ENCODE peak calls at places on chromosomes 2 and 18, in seven cellular contexts. I, J, Z, Y, S, U and D are unnamed samples. For H3K4me1, the result is how much of the 10 kb centered on the place peaks cover.

GRCh38 chr2:38581193-38582147 is 21.3 kb downstream of the HNRNPLL start:
- DNase-seq in U (peak), Y (no peak), Z (no peak), I (peak), S (peak), J (peak), D (no peak)

GRCh38 chr18:40355701-40356100 is 1599.3 kb upstream of the PIK3C3 start:
- DNase-seq in J (no peak), Y (no peak), U (peak), I (peak), Z (no peak), S (no peak), D (no peak)

GRCh38 chr18:7856099-7856498 is 289.0 kb downstream of the PTPRM start:
- DNase-seq in I (no peak), Z (no peak), U (peak), J (no peak), Y (no peak), S (no peak), D (no peak)

GRCh38 chr2:96899084-96899735 is 29.3 kb upstream of the SEMA4C start:
- DNase-seq in I (no peak), J (no peak), Y (no peak), S (no peak), U (peak), Z (no peak), D (no peak)

GRCh38 chr2:66478311-66478710 is 43.4 kb downstream of the MEIS1 start:
- DNase-seq in U (no peak), I (no peak), Y (no peak), J (no peak), Z (no peak), S (no peak), D (no peak)

GRCh38 chr2:950627-950992 is at the start of gene SNTG2:
- DNase-seq in I (no peak), U (no peak), J (peak), Z (peak), S (peak), Y (peak), D (no peak)

GRCh38 chr2:238874330-238875050 is 26.6 kb downstream of the TWIST2 start:
- DNase-seq in Z (no peak), Y (no peak), S (no peak), I (no peak), U (no peak), J (peak), D (no peak)

GRCh38 chr2:214401580-214401979 is 9.3 kb upstream of the VWC2L start:
- DNase-seq in U (peak), S (no peak), I (no peak), Y (no peak), Z (no peak), J (no peak), D (no peak)

GRCh38 chr2:239278361-239278760 is 122.5 kb downstream of the HDAC4 start:
- DNase-seq in Z (no peak), J (no peak), I (no peak), S (no peak), Y (no peak), U (no peak), D (no peak)

DNA sequence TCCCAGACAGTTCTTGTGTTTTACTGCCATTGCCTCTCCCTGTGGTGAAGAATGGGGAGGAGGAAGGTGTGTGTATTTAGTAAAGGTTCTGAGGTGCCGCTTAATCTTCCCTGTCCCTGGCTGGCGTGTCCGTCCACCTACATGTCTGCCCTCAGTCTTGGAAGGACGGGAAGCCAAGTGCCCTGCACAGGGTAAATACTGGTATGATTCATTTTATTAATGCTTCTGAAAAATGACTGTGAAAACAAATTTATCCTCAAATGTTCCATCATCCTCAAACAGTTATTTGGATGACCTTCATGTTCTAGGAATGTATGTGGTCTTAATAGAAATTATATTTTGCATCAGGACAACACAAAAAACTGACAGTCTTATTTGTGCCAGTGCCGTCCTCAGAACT is 6.6 kb downstream of the EPAS1 start:
- DNase-seq in Z (no peak), S (no peak), J (no peak), U (no peak), I (no peak), Y (no peak), D (no peak)
- H3K4me1 ChIP-seq in Z (half or more), S (under half), J (under half), U (under half), I (under half), Y (half or more), D (half or more)

DNA sequence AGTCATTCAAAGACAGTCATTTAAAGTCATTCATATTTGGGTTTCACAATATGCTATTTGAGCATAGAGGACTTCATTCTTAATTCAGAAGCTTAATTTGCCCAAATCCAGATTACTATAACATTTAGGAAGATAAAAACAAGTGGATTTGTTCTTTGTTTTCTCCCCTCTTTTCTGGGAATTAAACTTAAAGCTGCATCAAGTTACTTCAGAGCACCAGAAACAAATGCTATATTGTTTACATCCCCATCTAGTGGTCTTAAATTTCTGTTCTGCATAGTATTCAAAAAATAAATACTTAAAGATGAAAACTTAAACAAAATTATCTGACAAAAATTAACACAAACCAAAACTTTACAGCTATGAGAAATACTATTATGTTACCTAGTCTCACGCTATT is 34.7 kb upstream of the MARCHF7 start:
- DNase-seq in J (no peak), Y (no peak), U (no peak), I (no peak), Z (no peak), S (no peak), D (no peak)
- TF ChIP-seq CTCF in J (no peak), Y (no peak), U (peak), I (no peak), Z (peak), S (peak), D (peak)

GRCh38 chr2:26182441-26182840 is 9.6 kb downstream of the GAREM2 start:
- DNase-seq in I (no peak), S (no peak), J (no peak), U (no peak), Z (no peak), Y (no peak), D (no peak)

GRCh38 chr2:26178246-26178645 is 5.4 kb downstream of the GAREM2 start:
- DNase-seq in U (no peak), Z (no peak), I (no peak), S (no peak), Y (no peak), J (no peak), D (no peak)

GRCh38 chr2:26178746-26179436 is 6.0 kb downstream of the GAREM2 start:
- DNase-seq in S (peak), U (no peak), Z (peak), Y (no peak), I (no peak), J (peak), D (no peak)

GRCh38 chr2:26177122-26177521 is 4.2 kb downstream of the GAREM2 start:
- DNase-seq in I (no peak), J (peak), U (no peak), S (no peak), Y (no peak), Z (peak), D (no peak)

GRCh38 chr2:26179446-26179907 is 6.6 kb downstream of the GAREM2 start:
- DNase-seq in J (no peak), S (no peak), Z (peak), Y (no peak), I (no peak), U (no peak), D (no peak)
- H3K4me3 ChIP-seq in J (no peak), S (no peak), Z (peak), Y (no peak), I (no peak), U (no peak), D (peak)

DNA sequence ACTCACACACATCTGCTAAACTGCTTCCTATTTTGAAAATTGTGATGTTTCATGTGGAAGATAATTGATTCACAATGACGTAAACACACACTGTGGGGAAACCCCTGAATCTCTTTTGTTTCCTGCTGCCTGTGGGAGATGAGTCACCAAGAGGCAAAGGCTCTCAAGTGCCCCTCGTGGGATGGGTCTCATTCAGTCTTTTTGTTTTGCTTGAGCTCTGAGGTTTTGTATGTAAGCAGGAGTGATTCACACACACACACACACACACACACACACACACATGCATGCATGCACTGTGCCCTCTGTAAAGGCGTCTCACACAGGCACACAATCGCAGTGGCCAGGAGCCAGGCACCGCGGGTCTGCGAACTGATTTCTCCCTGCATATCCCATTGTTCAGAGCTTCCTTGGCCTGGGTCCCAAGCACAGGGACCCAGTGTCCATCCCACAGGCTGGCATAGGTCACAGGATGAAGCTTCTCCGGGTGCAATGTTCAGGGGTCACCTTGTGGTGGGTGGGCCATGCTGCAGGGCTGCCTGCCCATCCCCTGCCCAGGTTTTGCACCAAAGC is 12.1 kb upstream of the ARHGEF4 start:
- DNase-seq in Y (peak), J (no peak), U (peak), Z (no peak), S (no peak), I (peak), D (no peak)
- H3K4me1 ChIP-seq in Y (under half), J (under half), U (half or more), Z (under half), S (under half), I (half or more), D (under half)

DNA sequence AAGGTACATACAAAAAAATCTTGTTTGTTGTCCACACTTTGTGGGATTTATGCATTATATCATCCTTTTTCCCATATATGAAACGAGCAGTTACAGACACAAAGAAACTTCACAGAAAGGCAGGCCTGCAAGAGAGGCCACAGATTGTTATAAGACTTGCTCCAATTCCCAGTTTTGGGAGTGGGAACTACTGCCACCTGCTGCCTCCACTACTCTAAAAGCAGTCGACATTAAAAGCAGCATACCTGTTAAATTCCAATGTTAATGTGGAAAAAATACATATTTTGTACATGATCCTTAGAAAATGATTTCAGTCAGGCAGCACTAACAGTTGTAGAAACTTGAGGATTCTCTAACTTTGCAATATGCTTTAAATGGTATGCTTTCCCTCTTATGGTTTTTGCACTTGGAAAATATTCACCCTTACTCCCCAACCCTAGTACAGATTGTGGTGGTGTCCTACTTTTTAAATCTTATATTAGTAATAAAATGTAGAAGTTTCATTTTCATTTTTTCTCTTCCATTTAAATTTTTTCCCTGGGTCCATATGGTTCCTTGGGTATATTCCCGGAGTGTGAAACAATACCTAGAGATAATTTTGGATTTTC is 37.9 kb downstream of the SLC38A11 start:
- DNase-seq in Y (peak), I (no peak), U (peak), J (peak), S (no peak), Z (peak), D (peak)
- TF ChIP-seq CTCF in Y (no peak), I (peak), U (peak), J (peak), S (no peak), Z (peak), D (peak)

GRCh38 chr2:68468801-68469200 is 1.4 kb downstream of the APLF start:
- DNase-seq in S (peak), Y (no peak), U (no peak), Z (no peak), I (no peak), J (no peak), D (no peak)
- H3K4me3 ChIP-seq in S (peak), Y (no peak), U (no peak), Z (no peak), I (no peak), J (no peak), D (no peak)

DNA sequence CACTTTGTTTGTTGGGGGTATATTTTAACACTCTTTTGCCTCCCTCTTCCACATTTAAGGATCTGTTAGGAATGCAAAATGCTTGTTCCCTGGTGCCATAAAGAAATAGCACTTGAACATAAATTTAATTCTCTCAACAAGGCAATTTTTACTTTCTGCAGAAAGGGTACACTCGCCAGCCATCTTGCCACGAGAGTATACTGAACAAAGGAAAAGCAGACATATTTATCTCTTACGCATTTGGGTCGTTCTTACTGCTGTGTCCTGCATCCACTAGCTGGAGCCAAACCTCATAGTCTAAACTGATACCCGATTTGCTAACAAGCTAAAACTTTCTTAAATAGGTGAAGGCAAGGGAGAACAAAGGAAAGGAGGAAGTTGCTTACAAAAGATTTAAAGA is 129.5 kb downstream of the B3GNT2 start:
- DNase-seq in Y (no peak), S (no peak), J (no peak), U (no peak), Z (no peak), I (no peak), D (no peak)
- H3K4me1 ChIP-seq in Y (under half), S (under half), J (under half), U (under half), Z (under half), I (under half), D (under half)

GRCh38 chr18:3247243-3248061 is at the start of gene MYL12A:
- DNase-seq in Y (peak), I (peak), Z (peak), S (peak), U (peak), J (peak), D (peak)
- TF ChIP-seq CTCF in Y (no peak), I (no peak), Z (no peak), S (no peak), U (no peak), J (no peak), D (no peak)

GRCh38 chr2:217942731-217943335 is 60.0 kb downstream of the TNS1 start:
- DNase-seq in Z (no peak), S (no peak), J (no peak), I (no peak), Y (no peak), U (no peak), D (no peak)
- H3K4me3 ChIP-seq in Z (peak), S (no peak), J (peak), I (no peak), Y (no peak), U (no peak), D (peak)

DNA sequence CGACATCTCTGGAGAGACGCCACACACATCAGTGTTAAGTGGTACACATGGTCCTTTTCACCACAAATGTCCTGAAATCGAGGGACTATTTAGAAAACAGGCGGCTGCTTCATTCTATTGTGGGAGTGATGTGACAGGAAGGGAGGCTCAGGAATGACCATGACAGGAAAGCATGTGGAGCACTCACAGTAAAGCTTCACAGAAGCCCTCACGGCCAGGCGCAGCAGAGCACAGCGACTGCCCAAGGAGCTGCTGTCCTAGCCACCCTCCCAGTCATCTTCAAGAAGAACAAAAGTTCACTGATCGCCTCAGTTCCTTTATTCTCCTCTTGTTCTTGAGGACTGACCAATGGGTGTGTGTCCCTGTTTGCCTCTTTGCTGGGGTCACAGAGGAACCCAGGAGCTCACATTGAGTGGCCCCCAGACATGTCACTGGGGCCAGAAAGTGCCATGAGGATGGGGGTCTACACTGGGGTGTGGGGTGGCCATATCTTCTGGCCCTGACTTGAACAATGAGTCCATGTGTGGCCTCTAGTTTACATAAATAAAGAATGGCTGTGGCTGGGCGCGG is 84.6 kb upstream of the RANBP2 start:
- DNase-seq in J (no peak), Y (no peak), U (no peak), Z (no peak), I (no peak), S (no peak), D (no peak)
- H3K4me1 ChIP-seq in J (under half), Y (under half), U (under half), Z (half or more), I (under half), S (under half), D (under half)